ENCODE peak calls at places on chromosomes 3 and 15, in ten cellular contexts. L, M, F, C, P, W, Y, J, V and N are unnamed samples.

GRCh38 chr3:179898024-179898423 is 138.7 kb downstream of the PEX5L start:
- DNase-seq in L (no peak), M (no peak), C (peak; percentile 73), F (no peak), P (no peak), J (peak; percentile 55), Y (peak; percentile 3), V (peak; percentile 23), W (no peak), N (no peak)

GRCh38 chr15:47523669-47524068 is 193.6 kb upstream of the SEMA6D start:
- DNase-seq in V (peak; percentile 79), C (peak; percentile 82), Y (no peak), L (no peak), W (no peak), F (no peak), M (no peak), J (peak; percentile 72), P (no peak), N (no peak)

GRCh38 chr3:172042136-172042535 is 2.8 kb downstream of the FNDC3B start:
- DNase-seq in J (peak; percentile 61), V (no peak), L (no peak), Y (no peak), P (no peak), W (no peak), F (no peak), C (peak; percentile 25), M (no peak), N (no peak)

GRCh38 chr3:66195347-66195783 is 25.4 kb upstream of the SLC25A26 start:
- DNase-seq in F (peak; percentile 72), Y (peak; percentile 55), P (peak; percentile 66), V (peak; percentile 41), J (peak; percentile 55), L (no peak), C (peak; percentile 29), M (peak; percentile 62), W (no peak), N (no peak)

GRCh38 chr3:54356299-54357037 is 234.1 kb downstream of the CACNA2D3 start:
- DNase-seq in W (no peak), F (peak; percentile 56), P (no peak), M (no peak), V (no peak), J (no peak), C (no peak), Y (no peak), L (no peak), N (no peak)

GRCh38 chr3:194337965-194338753 is 13.0 kb downstream of the CPN2 start:
- DNase-seq in W (no peak), V (no peak), C (no peak), L (no peak), P (no peak), F (no peak), J (no peak), Y (no peak), M (no peak), N (no peak)

GRCh38 chr3:71166839-71167238 is 416.7 kb downstream of the FOXP1 start:
- DNase-seq in W (no peak), Y (no peak), V (no peak), C (no peak), P (no peak), M (no peak), J (no peak), F (no peak), L (no peak), N (no peak)

GRCh38 chr3:139917226-139917785 is 17.7 kb upstream of the CLSTN2 start:
- DNase-seq in V (no peak), C (no peak), J (no peak), M (no peak), L (no peak), F (no peak), W (no peak), Y (no peak), P (no peak), N (no peak)

GRCh38 chr15:69751147-69751546 is 298.5 kb downstream of the RPLP1 start:
- DNase-seq in L (no peak), C (no peak), F (no peak), P (no peak), J (no peak), V (no peak), W (no peak), Y (no peak), M (no peak), N (no peak)

GRCh38 chr15:31799711-31800321 is 230.5 kb upstream of the CHRNA7 start:
- DNase-seq in C (no peak), P (no peak), W (no peak), V (no peak), Y (no peak), F (no peak), L (no peak), J (no peak), M (no peak), N (no peak)

GRCh38 chr15:52137432-52138357 is 25.1 kb upstream of the BCL2L10 start:
- DNase-seq in W (no peak), M (no peak), V (no peak), P (no peak), C (no peak), F (no peak), Y (no peak), J (no peak), L (peak; percentile 48), N (no peak)

GRCh38 chr3:157906627-157907026 is 199.6 kb downstream of the SHOX2 start:
- DNase-seq in L (no peak), C (no peak), J (peak; percentile 12), M (no peak), V (no peak), F (no peak), P (no peak), W (no peak), Y (no peak), N (no peak)
- TF ChIP-seq CTCF in L (no peak), C (peak; percentile 20), J (no peak), M (no peak), V (peak; percentile 6), F (no peak), P (no peak), W (no peak), Y (peak; percentile 12), N (no peak)

GRCh38 chr3:177776656-177777055 is 579.4 kb upstream of the TBL1XR1 start:
- DNase-seq in V (peak; percentile 92), C (peak; percentile 87), Y (peak; percentile 58), M (no peak), F (no peak), J (peak; percentile 85), L (peak; percentile 71), W (no peak), P (no peak), N (no peak)

GRCh38 chr3:177770821-177771220 is 573.5 kb upstream of the TBL1XR1 start:
- DNase-seq in P (no peak), W (no peak), C (peak; percentile 16), F (no peak), J (peak; percentile 68), L (no peak), V (peak; percentile 55), M (no peak), Y (no peak), N (no peak)

GRCh38 chr3:177777699-177778098 is 580.4 kb upstream of the TBL1XR1 start:
- DNase-seq in J (peak; percentile 64), C (peak; percentile 51), P (peak; percentile 31), M (no peak), V (peak; percentile 52), L (no peak), F (peak; percentile 71), W (no peak), Y (no peak), N (no peak)

GRCh38 chr3:177771780-177772179 is 574.5 kb upstream of the TBL1XR1 start:
- DNase-seq in F (no peak), L (no peak), P (no peak), V (no peak), M (no peak), Y (no peak), J (peak; percentile 33), W (no peak), C (no peak), N (no peak)

DNA sequence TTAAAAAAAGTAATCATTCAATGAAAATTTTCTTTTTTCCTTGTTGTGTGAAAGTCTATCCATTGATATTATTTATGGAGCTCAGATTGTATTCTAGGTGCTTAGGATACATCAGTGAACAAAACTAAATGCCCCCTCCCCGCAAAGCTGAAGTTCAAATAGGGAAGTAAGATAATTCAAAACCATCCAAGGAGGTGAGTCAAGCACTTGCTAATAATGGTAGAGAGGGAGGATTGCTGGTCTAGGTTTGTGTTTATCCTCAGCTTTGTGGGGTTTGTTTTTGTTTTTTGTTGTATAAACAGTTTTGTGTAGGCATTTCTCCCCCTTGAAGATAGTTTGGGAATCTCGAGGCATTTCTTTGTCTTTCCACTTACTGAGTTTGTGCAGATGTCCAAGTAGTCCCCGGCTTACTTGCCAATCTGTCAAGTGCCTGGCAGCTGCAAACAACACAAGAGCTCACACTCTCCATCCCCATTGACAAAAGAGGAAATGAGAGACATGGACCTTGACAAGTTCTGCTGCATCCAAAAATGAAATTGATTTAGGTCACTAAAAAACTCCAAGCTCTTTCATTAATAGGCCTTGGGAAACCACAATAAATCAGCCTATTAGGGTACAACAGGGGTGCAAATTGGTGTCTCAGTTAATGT is 575.8 kb upstream of the TBL1XR1 start:
- DNase-seq in W (no peak), V (no peak), L (no peak), J (no peak), M (no peak), F (no peak), C (no peak), Y (no peak), P (no peak), N (no peak)
- TF ChIP-seq CTCF in W (no peak), V (no peak), L (no peak), J (no peak), M (no peak), F (no peak), C (no peak), Y (no peak), P (no peak), N (no peak)

DNA sequence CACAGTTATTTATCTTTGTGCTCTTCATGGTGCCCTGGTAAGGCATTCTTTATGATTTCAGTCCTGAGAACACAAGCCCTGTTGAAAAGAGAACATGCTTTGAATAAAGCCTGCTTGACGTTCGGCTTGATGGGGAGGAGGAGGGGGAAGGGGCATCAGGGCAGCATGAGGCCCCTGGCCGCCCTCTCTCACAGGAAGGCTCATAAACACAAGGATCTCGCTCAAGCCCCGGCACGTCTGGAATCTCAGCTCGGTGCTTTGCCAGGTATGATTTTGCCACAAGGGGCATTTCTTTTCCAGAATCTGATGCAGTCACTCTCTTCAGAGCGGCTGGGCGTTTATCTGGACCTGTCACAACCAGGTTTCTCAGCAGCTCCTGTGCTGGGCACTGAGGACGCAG is 129.4 kb downstream of the DNAJB8 start:
- DNase-seq in L (peak; percentile 54), J (no peak), Y (no peak), V (no peak), M (no peak), P (no peak), C (no peak), W (no peak), F (peak; percentile 30), N (no peak)
- TF ChIP-seq CTCF in L (peak; percentile 28), J (no peak), Y (no peak), V (no peak), M (no peak), P (no peak), C (no peak), W (no peak), F (no peak), N (no peak)

DNA sequence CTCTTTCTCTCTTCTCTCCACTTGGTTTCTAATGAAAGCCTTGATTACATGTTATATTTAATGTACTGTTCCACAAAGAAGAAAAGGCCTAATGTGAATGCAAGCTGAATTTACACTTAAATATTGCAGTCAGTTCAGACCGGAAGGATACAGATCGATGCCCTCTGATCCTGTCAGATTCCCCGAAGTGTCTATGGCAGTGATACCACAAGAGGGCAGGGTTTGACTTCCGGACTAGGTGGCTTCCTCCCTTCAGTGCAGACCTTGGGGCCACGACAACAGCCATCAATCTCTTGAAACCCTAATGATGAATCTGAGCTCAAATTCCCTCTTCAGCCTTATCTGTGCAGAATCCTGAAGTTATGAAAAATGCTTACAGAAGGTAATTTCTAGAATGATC is 29.5 kb downstream of the AGTR1 start:
- DNase-seq in L (no peak), V (peak; percentile 15), M (no peak), P (no peak), W (no peak), Y (no peak), J (peak; percentile 39), C (no peak), F (no peak), N (no peak)
- TF ChIP-seq CTCF in L (peak; percentile 48), V (peak; percentile 57), M (no peak), P (no peak), W (no peak), Y (peak; percentile 26), J (peak; percentile 48), C (peak; percentile 73), F (peak; percentile 23), N (no peak)